ENCODE peak calls at places on chromosomes 2 and 18, in six cellular contexts. W, D, Q, H, J and L are unnamed samples.

GRCh38 chr2:158359846-158360245 is 96.7 kb downstream of the CCDC148 start:
- DNase-seq in W (no peak), D (no peak), Q (no peak), H (peak), J (no peak), L (no peak)

GRCh38 chr2:7845332-7845731 is 836.5 kb upstream of the ID2 start:
- DNase-seq in W (no peak), D (no peak), Q (no peak), H (peak), J (no peak), L (no peak)

GRCh38 chr2:148725569-148725968 is 81.0 kb downstream of the EPC2 start:
- DNase-seq in W (no peak), D (no peak), Q (no peak), H (no peak), J (no peak), L (no peak)

GRCh38 chr2:239774142-239774462 is 251.0 kb downstream of the NDUFA10 start:
- DNase-seq in W (no peak), D (no peak), Q (no peak), H (no peak), J (peak), L (no peak)

GRCh38 chr2:190996947-190997346 is 17.0 kb downstream of the STAT1 start:
- DNase-seq in W (no peak), D (no peak), Q (peak), H (no peak), J (no peak), L (no peak)

GRCh38 chr18:27991391-27991790 is 185.5 kb downstream of the CDH2 start:
- DNase-seq in W (no peak), D (no peak), Q (no peak), H (no peak), J (no peak), L (no peak)

GRCh38 chr2:62540786-62541168 is 34.8 kb upstream of the TMEM17 start:
- DNase-seq in W (no peak), D (no peak), Q (no peak), H (no peak), J (no peak), L (no peak)

GRCh38 chr2:65431417-65432226 is 777 bp downstream of the SPRED2 start:
- DNase-seq in W (peak), D (peak), Q (peak), H (peak), J (peak), L (peak)

GRCh38 chr2:188199716-188200128 is 92.0 kb upstream of the GULP1 start:
- DNase-seq in W (peak), D (no peak), Q (no peak), H (peak), J (no peak), L (no peak)

GRCh38 chr2:182448371-182448770 is 21.5 kb upstream of the PDE1A start:
- DNase-seq in W (no peak), D (no peak), Q (no peak), H (no peak), J (no peak), L (no peak)

GRCh38 chr2:177118636-177119035 is 94.0 kb upstream of the HNRNPA3 start:
- DNase-seq in W (no peak), D (no peak), Q (no peak), H (no peak), J (no peak), L (no peak)

GRCh38 chr2:158754303-158754611 is 40.9 kb upstream of the DAPL1 start:
- DNase-seq in W (no peak), D (no peak), Q (no peak), H (no peak), J (no peak), L (no peak)

GRCh38 chr18:29147944-29148343 is 971.0 kb upstream of the CDH2 start:
- DNase-seq in W (peak), D (peak), Q (no peak), H (peak), J (no peak), L (no peak)

GRCh38 chr2:71893646-71894045 is 254.0 kb downstream of the CYP26B1 start:
- DNase-seq in W (no peak), D (no peak), Q (no peak), H (no peak), J (no peak), L (no peak)

GRCh38 chr2:230348792-230349191 is 21.8 kb downstream of the SP140L start:
- DNase-seq in W (no peak), D (no peak), Q (no peak), H (no peak), J (no peak), L (no peak)

GRCh38 chr2:52897511-52898085 is 870.0 kb upstream of the CHAC2 start:
- DNase-seq in W (no peak), D (no peak), Q (no peak), H (no peak), J (no peak), L (no peak)

GRCh38 chr18:44602380-44602779 is 78.3 kb upstream of the SETBP1 start:
- DNase-seq in W (peak), D (no peak), Q (no peak), H (peak), J (no peak), L (no peak)

GRCh38 chr2:27086722-27087446 is at the start of gene KHK:
- DNase-seq in W (no peak), D (peak), Q (peak), H (peak), J (peak), L (no peak)

GRCh38 chr2:27087823-27088410 is 1.3 kb downstream of the KHK start:
- DNase-seq in W (no peak), D (no peak), Q (no peak), H (no peak), J (no peak), L (no peak)

GRCh38 chr2:27085062-27085669 is 1.4 kb upstream of the KHK start:
- DNase-seq in W (no peak), D (no peak), Q (no peak), H (no peak), J (no peak), L (no peak)

GRCh38 chr2:27085670-27086089 is 892 bp upstream of the KHK start:
- DNase-seq in W (peak), D (peak), Q (peak), H (peak), J (peak), L (no peak)

DNA sequence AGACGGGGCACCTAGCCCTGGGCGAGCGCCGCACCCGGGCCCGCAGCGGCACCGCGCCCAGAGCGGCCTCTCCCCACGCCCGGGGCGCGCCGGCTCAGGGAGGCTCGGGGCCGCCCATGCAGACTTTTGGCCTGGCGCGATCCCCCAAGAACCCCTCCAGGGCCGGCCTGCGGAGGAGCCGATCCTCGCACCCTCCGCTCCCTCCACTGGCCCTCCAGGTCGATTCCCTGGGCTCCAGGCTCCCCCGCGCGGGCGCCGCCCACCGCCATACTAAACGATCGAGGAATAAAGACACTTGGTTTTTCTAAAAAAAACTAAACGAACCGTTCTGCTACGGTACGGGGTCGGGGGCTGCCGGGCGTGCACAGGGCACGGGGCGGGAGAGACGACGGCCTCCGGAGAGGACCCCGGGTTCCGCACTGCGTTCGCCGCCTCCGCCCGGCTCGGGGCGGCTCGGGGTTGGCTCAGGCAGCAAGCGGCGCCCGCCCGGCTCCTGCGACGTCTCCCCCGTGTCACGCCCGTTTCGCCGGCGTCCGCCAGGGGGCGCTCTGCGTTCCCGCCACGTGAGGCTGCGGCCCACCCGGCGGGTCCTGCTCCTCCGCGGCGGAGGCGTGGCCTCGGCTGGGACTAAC is 366 bp upstream of the KHK start:
- DNase-seq in W (peak), D (peak), Q (peak), H (peak), J (peak), L (peak)
- H3K27ac ChIP-seq in W (peak), D (peak), Q (peak), H (peak), J (peak), L (peak)

GRCh38 chr18:13429016-13429415 is 210.5 kb downstream of the LDLRAD4 start:
- DNase-seq in W (no peak), D (no peak), Q (no peak), H (no peak), J (peak), L (no peak)

GRCh38 chr18:13425357-13426095 is 207.0 kb downstream of the LDLRAD4 start:
- DNase-seq in W (no peak), D (no peak), Q (no peak), H (no peak), J (peak), L (no peak)

GRCh38 chr18:13428319-13428718 is 209.8 kb downstream of the LDLRAD4 start:
- DNase-seq in W (no peak), D (no peak), Q (no peak), H (no peak), J (peak), L (no peak)

GRCh38 chr18:13429884-13430510 is 211.4 kb downstream of the LDLRAD4 start:
- DNase-seq in W (no peak), D (no peak), Q (no peak), H (no peak), J (peak), L (no peak)

GRCh38 chr18:13427354-13427753 is 208.8 kb downstream of the LDLRAD4 start:
- DNase-seq in W (no peak), D (no peak), Q (peak), H (no peak), J (peak), L (no peak)
- H3K27ac ChIP-seq in W (no peak), D (no peak), Q (peak), H (no peak), J (no peak), L (no peak)

DNA sequence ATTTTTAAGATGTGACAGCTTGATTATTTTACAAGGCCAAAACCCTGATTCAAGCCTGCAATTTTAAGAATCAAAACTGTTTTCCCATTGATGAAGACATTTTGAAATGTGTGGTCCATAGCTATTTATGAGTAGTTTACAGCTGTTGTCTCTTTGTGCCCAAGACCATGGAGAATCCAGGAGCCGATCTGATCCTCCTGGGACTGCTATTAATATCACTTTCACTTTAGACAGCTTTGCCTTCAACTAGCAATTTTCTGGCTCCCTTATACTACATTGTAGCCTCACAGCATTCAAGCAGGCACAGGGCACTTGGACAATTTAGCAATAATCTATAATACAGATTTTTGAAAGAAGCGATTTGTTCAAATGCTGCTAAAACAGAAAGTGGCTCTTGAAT is 172.9 kb downstream of the SLC8A1 start:
- DNase-seq in W (peak), D (no peak), Q (no peak), H (peak), J (no peak), L (no peak)
- H3K27ac ChIP-seq in W (no peak), D (peak), Q (no peak), H (no peak), J (peak), L (no peak)

DNA sequence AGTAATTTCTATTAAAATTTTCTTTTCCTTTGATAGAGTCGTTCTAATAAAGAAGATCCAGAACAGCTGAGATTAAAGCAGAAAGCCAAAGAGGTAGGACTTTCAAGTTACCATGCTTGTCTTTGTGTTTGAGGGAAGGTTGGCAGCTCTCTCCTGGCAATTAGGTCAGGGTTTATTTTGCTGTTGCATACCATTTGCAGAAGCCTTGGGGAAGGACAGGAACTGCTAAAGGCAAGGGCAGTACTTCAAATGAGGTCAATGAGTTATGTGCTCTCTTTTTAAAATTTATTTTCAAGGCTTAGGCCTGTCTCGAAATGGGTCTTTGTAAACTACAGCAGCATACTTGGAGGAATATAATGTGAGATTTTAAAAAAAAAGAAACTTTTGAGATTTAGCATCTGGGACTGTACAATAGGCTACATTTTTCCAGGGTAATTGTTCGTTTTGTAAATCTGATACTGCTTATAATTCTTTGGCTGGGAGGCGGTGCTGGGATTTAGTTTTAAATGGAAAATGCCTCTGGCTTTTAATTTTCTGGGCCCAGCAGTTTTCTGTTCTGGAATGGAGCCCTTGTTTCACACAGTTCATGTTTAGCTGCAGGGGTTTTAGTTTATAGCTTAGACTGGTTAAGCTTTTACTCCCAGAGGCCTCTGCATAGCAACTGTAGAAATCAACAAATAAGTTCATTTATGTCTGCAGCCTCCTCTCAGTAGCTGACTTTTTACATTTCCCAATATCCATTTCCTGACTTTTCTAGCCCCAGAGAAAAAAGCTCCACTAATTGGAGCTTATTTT is 109.1 kb downstream of the TAF4B start:
- DNase-seq in W (peak), D (peak), Q (no peak), H (peak), J (no peak), L (no peak)
- H3K27ac ChIP-seq in W (no peak), D (no peak), Q (no peak), H (no peak), J (peak), L (no peak)

DNA sequence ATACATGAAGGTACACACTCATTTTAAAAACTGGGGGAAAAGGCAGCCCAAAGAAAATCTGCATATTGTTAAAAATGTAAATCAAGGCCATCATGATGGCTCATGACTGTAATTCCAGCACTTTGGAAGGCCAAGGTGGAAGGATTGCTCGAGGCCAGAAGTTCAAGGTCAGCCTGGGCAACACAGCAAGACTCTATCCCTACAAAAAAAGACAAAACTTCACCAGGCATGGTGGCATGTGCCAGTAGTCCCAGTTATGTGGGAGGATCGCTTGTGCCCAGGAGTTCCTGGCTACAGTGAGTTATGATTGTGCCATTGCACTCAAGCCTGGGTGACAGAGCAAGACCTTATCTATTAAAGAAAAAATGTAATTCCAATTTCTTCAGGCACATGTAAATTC is 34.6 kb upstream of the TMEM247 start:
- DNase-seq in W (no peak), D (no peak), Q (no peak), H (no peak), J (no peak), L (no peak)
- H3K27ac ChIP-seq in W (no peak), D (no peak), Q (no peak), H (no peak), J (no peak), L (no peak)